ENCODE peak calls at places on chromosomes 4 and X, in seven cellular contexts. One of them, this sample, is unnamed.

GRCh38 chrX:49271341-49271740 is 1.7 kb downstream of the PPP1R3F start:
- DNase-seq in H1: no peak
- DNase-seq in A549: no peak
- DNase-seq in HepG2: no peak
- DNase-seq in K562: no peak
- DNase-seq in SK-N-SH: no peak
- DNase-seq in IMR-90: no peak
- DNase-seq in this sample: no peak

GRCh38 chrX:103442536-103442901 is 66.2 kb downstream of the BEX3 start:
- DNase-seq in HepG2: no peak
- DNase-seq in K562: no peak
- DNase-seq in IMR-90: peak
- DNase-seq in SK-N-SH: no peak
- DNase-seq in A549: no peak
- DNase-seq in H1: no peak
- DNase-seq in this sample: no peak

GRCh38 chr4:117996891-117997290 is 37.4 kb upstream of the NDST3 start:
- DNase-seq in IMR-90: no peak
- DNase-seq in H1: no peak
- DNase-seq in SK-N-SH: no peak
- DNase-seq in A549: no peak
- DNase-seq in HepG2: no peak
- DNase-seq in K562: no peak
- DNase-seq in this sample: no peak

GRCh38 chr4:13597604-13598003 is 29.9 kb downstream of the BOD1L1 start:
- DNase-seq in HepG2: no peak
- DNase-seq in H1: no peak
- DNase-seq in A549: no peak
- DNase-seq in SK-N-SH: no peak
- DNase-seq in IMR-90: peak
- DNase-seq in K562: no peak
- DNase-seq in this sample: no peak

GRCh38 chr4:24743931-24744330 is 51.4 kb upstream of the SOD3 start:
- DNase-seq in K562: no peak
- DNase-seq in IMR-90: peak
- DNase-seq in SK-N-SH: no peak
- DNase-seq in HepG2: no peak
- DNase-seq in H1: no peak
- DNase-seq in A549: no peak
- DNase-seq in this sample: no peak

GRCh38 chr4:15837591-15837990 is 59.5 kb downstream of the CD38 start:
- DNase-seq in HepG2: no peak
- DNase-seq in IMR-90: no peak
- DNase-seq in H1: no peak
- DNase-seq in SK-N-SH: no peak
- DNase-seq in A549: no peak
- DNase-seq in K562: no peak
- DNase-seq in this sample: no peak

GRCh38 chr4:109560687-109561452 is 824 bp downstream of the MCUB start:
- DNase-seq in IMR-90: peak
- DNase-seq in A549: peak
- DNase-seq in HepG2: no peak
- DNase-seq in SK-N-SH: peak
- DNase-seq in H1: no peak
- DNase-seq in K562: peak
- DNase-seq in this sample: peak

GRCh38 chr4:2270341-2271165 is 8.6 kb upstream of the MXD4 start:
- DNase-seq in IMR-90: no peak
- DNase-seq in SK-N-SH: peak
- DNase-seq in H1: no peak
- DNase-seq in HepG2: no peak
- DNase-seq in A549: no peak
- DNase-seq in K562: no peak
- DNase-seq in this sample: no peak

GRCh38 chr4:110667670-110668069 is 44.8 kb upstream of the PITX2 start:
- DNase-seq in HepG2: no peak
- DNase-seq in H1: no peak
- DNase-seq in IMR-90: no peak
- DNase-seq in SK-N-SH: no peak
- DNase-seq in K562: no peak
- DNase-seq in A549: no peak
- DNase-seq in this sample: no peak

GRCh38 chr4:80192252-80192866 is 4.9 kb upstream of the PRDM8 start:
- DNase-seq in HepG2: no peak
- DNase-seq in H1: no peak
- DNase-seq in SK-N-SH: no peak
- DNase-seq in K562: no peak
- DNase-seq in IMR-90: no peak
- DNase-seq in A549: no peak
- DNase-seq in this sample: no peak

GRCh38 chrX:9940397-9940796 is 26.8 kb upstream of the CLDN34 start:
- DNase-seq in K562: no peak
- DNase-seq in A549: peak
- DNase-seq in H1: no peak
- DNase-seq in SK-N-SH: no peak
- DNase-seq in IMR-90: peak
- DNase-seq in HepG2: no peak
- DNase-seq in this sample: no peak

GRCh38 chrX:13152511-13152868 is 108.1 kb upstream of the FAM9C start:
- DNase-seq in SK-N-SH: no peak
- DNase-seq in H1: no peak
- DNase-seq in K562: no peak
- DNase-seq in HepG2: no peak
- DNase-seq in A549: no peak
- DNase-seq in IMR-90: no peak
- DNase-seq in this sample: no peak

GRCh38 chrX:91137881-91138280 is 296.8 kb upstream of the PABPC5 start:
- DNase-seq in H1: no peak
- DNase-seq in SK-N-SH: no peak
- DNase-seq in IMR-90: no peak
- DNase-seq in HepG2: no peak
- DNase-seq in A549: no peak
- DNase-seq in K562: no peak
- DNase-seq in this sample: no peak

GRCh38 chr4:147709999-147710398 is 21.9 kb upstream of the ARHGAP10 start:
- DNase-seq in H1: no peak
- DNase-seq in A549: no peak
- DNase-seq in SK-N-SH: no peak
- DNase-seq in K562: no peak
- DNase-seq in HepG2: no peak
- DNase-seq in IMR-90: peak
- DNase-seq in this sample: no peak

GRCh38 chr4:44661940-44662622 is 10.7 kb upstream of the YIPF7 start:
- DNase-seq in K562: no peak
- DNase-seq in SK-N-SH: no peak
- DNase-seq in H1: no peak
- DNase-seq in HepG2: peak
- DNase-seq in A549: peak
- DNase-seq in IMR-90: no peak
- DNase-seq in this sample: no peak

GRCh38 chrX:147079974-147080373 is 265.4 kb upstream of the CXorf51A start:
- DNase-seq in K562: no peak
- DNase-seq in HepG2: no peak
- DNase-seq in H1: no peak
- DNase-seq in A549: no peak
- DNase-seq in SK-N-SH: no peak
- DNase-seq in IMR-90: no peak
- DNase-seq in this sample: no peak

GRCh38 chr4:53935780-53936179 is 128.6 kb downstream of the CHIC2 start:
- DNase-seq in HepG2: no peak
- DNase-seq in H1: no peak
- DNase-seq in A549: no peak
- DNase-seq in K562: no peak
- DNase-seq in SK-N-SH: no peak
- DNase-seq in IMR-90: peak
- DNase-seq in this sample: no peak

GRCh38 chr4:51932261-51932660 is 87.9 kb downstream of the LRRC66 start:
- DNase-seq in K562: no peak
- DNase-seq in SK-N-SH: no peak
- DNase-seq in A549: no peak
- DNase-seq in H1: no peak
- DNase-seq in HepG2: no peak
- DNase-seq in IMR-90: no peak
- DNase-seq in this sample: no peak

GRCh38 chr4:6440506-6441201 is 31.8 kb downstream of the PPP2R2C start:
- DNase-seq in HepG2: no peak
- DNase-seq in A549: no peak
- DNase-seq in H1: no peak
- DNase-seq in IMR-90: no peak
- DNase-seq in SK-N-SH: no peak
- DNase-seq in K562: no peak
- DNase-seq in this sample: no peak

GRCh38 chrX:83759872-83760271 is 101.1 kb upstream of the CYLC1 start:
- DNase-seq in HepG2: peak
- DNase-seq in H1: no peak
- DNase-seq in A549: peak
- DNase-seq in SK-N-SH: peak
- DNase-seq in IMR-90: peak
- DNase-seq in K562: no peak
- DNase-seq in this sample: no peak

DNA sequence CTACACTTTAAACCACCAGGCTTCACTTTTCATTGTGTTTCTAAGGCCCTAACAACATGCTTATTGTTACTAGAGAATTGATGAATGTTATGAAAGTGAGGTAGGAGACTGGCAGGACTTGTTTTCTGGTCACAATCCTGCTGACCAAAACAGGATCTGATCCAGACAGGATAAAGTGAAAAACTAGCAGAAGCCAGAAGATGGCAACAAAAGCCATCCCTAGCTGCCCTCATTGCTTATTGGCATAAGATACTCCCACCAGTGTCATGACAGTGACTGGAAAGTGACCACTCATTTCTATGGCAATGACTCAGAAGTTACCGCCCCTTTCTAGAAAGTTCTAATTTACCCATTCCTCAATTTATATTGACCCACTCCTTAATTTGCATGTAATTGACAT is 29.9 kb upstream of the FGG start:
- DNase-seq in A549: no peak
- DNase-seq in K562: no peak
- DNase-seq in IMR-90: no peak
- DNase-seq in HepG2: no peak
- DNase-seq in H1: no peak
- DNase-seq in SK-N-SH: no peak
- DNase-seq in this sample: no peak
- TF ChIP-seq RFX5 in A549: no peak
- TF ChIP-seq RFX5 in K562: no peak
- TF ChIP-seq RFX5 in IMR-90: no peak
- TF ChIP-seq RFX5 in HepG2: no peak
- TF ChIP-seq RFX5 in H1: no peak
- TF ChIP-seq RFX5 in SK-N-SH: no peak
- TF ChIP-seq RFX5 in this sample: no peak

GRCh38 chr4:22369901-22370562 is 145.8 kb downstream of the ADGRA3 start:
- DNase-seq in H1: no peak
- DNase-seq in K562: no peak
- DNase-seq in SK-N-SH: no peak
- DNase-seq in IMR-90: no peak
- DNase-seq in HepG2: no peak
- DNase-seq in A549: no peak
- DNase-seq in this sample: no peak
- TF ChIP-seq RFX5 in H1: no peak
- TF ChIP-seq RFX5 in K562: no peak
- TF ChIP-seq RFX5 in SK-N-SH: no peak
- TF ChIP-seq RFX5 in IMR-90: no peak
- TF ChIP-seq RFX5 in HepG2: no peak
- TF ChIP-seq RFX5 in A549: no peak
- TF ChIP-seq RFX5 in this sample: no peak

GRCh38 chrX:151801980-151802379 is 67.4 kb downstream of the CNGA2 start:
- DNase-seq in K562: no peak
- DNase-seq in A549: peak
- DNase-seq in H1: no peak
- DNase-seq in IMR-90: no peak
- DNase-seq in HepG2: no peak
- DNase-seq in SK-N-SH: no peak
- DNase-seq in this sample: no peak

DNA sequence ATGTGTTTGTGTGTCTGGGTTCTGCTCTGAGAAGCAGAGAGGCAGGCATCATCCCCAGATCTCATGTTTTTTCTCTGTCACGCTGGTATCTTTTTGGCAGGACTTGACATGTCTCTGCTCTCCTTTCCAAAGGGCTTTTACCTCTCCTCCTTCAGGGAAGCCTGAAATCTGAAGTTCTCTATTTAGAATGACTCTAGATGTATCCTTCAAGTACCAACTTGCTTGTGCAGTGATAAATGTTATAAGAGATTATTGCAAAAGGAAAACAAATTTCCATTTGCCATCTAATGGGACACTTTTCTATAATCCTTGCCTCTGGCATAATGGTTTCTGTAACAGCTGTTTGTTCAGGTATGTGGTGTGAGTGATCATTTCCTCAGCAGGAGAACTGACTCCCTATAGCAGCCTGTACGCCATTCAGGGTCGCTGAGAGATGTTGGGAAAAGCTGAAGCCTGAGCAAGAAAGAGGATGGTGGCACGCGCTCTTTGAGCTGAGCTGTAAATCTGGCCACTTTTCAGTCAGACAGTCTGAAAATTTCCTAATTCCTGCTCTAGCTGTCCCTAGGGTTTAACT is 72.5 kb downstream of the CNGA2 start:
- DNase-seq in H1: no peak
- DNase-seq in IMR-90: no peak
- DNase-seq in A549: no peak
- DNase-seq in HepG2: no peak
- DNase-seq in K562: no peak
- DNase-seq in SK-N-SH: no peak
- DNase-seq in this sample: no peak
- TF ChIP-seq RFX5 in H1: no peak
- TF ChIP-seq RFX5 in IMR-90: no peak
- TF ChIP-seq RFX5 in A549: no peak
- TF ChIP-seq RFX5 in HepG2: no peak
- TF ChIP-seq RFX5 in K562: no peak
- TF ChIP-seq RFX5 in SK-N-SH: no peak
- TF ChIP-seq RFX5 in this sample: no peak

GRCh38 chrX:66676413-66676812 is 37.5 kb upstream of the EDA2R start:
- DNase-seq in H1: no peak
- DNase-seq in A549: no peak
- DNase-seq in IMR-90: peak
- DNase-seq in HepG2: no peak
- DNase-seq in K562: no peak
- DNase-seq in SK-N-SH: no peak
- DNase-seq in this sample: no peak
- TF ChIP-seq RFX5 in H1: no peak
- TF ChIP-seq RFX5 in A549: no peak
- TF ChIP-seq RFX5 in IMR-90: no peak
- TF ChIP-seq RFX5 in HepG2: no peak
- TF ChIP-seq RFX5 in K562: no peak
- TF ChIP-seq RFX5 in SK-N-SH: no peak
- TF ChIP-seq RFX5 in this sample: no peak